ENCODE peak calls at places on chromosome 4, in seven cellular contexts. F, X, W, T, G, Z and E are unnamed samples.

GRCh38 chr4:107009196-107009595 is 26.9 kb downstream of the DKK2 start:
- DNase-seq in X (no peak), F (no peak), W (no peak), G (no peak), T (no peak), Z (no peak), E (no peak)

GRCh38 chr4:156475322-156475721 is 496.3 kb downstream of the PDGFC start:
- DNase-seq in W (no peak), Z (peak), X (peak), F (no peak), G (peak), T (no peak), E (peak)

GRCh38 chr4:104494822-104495559 is at the start of gene CXXC4:
- DNase-seq in X (peak), G (peak), F (peak), W (peak), T (peak), Z (peak), E (peak)

GRCh38 chr4:7411896-7412585 is 22.7 kb downstream of the PSAPL1 start:
- DNase-seq in W (no peak), X (no peak), Z (no peak), T (no peak), F (no peak), G (no peak), E (no peak)

GRCh38 chr4:149555146-149555545 is 260.5 kb downstream of the IQCM start:
- DNase-seq in Z (no peak), G (no peak), T (no peak), X (no peak), W (no peak), F (no peak), E (no peak)

GRCh38 chr4:165906272-165906671 is 33.2 kb downstream of the TLL1 start:
- DNase-seq in F (no peak), X (no peak), W (no peak), Z (no peak), G (no peak), T (no peak), E (no peak)

GRCh38 chr4:105509714-105510113 is 35.9 kb upstream of the PPA2 start:
- DNase-seq in Z (no peak), X (no peak), W (no peak), G (no peak), F (no peak), T (no peak), E (no peak)

GRCh38 chr4:76607846-76608245 is 172.8 kb downstream of the SHROOM3 start:
- DNase-seq in G (no peak), X (no peak), W (no peak), F (no peak), T (no peak), Z (no peak), E (no peak)

GRCh38 chr4:76803522-76803921 is 94.4 kb downstream of the SOWAHB start:
- DNase-seq in Z (peak), X (peak), T (no peak), W (no peak), F (no peak), G (peak), E (peak)

GRCh38 chr4:26466871-26467270 is 23.4 kb downstream of the CCKAR start:
- DNase-seq in X (no peak), T (no peak), W (no peak), Z (no peak), F (no peak), G (no peak), E (no peak)

GRCh38 chr4:124334119-124334518 is 378.4 kb downstream of the ANKRD50 start:
- DNase-seq in X (peak), T (peak), Z (peak), W (no peak), F (peak), G (peak), E (peak)

GRCh38 chr4:101271516-101271915 is 75.8 kb downstream of the PPP3CA start:
- DNase-seq in F (no peak), T (no peak), G (no peak), W (no peak), X (peak), Z (peak), E (peak)

GRCh38 chr4:174284181-174284886 is 623 bp downstream of the CEP44 start:
- DNase-seq in W (no peak), F (no peak), X (peak), G (peak), T (no peak), Z (peak), E (peak)

GRCh38 chr4:92618968-92619367 is 315.2 kb downstream of the GRID2 start:
- DNase-seq in F (no peak), G (no peak), Z (no peak), T (no peak), W (no peak), X (peak), E (peak)

GRCh38 chr4:147749811-147750321 is 18.0 kb downstream of the ARHGAP10 start:
- DNase-seq in G (no peak), W (no peak), T (no peak), F (no peak), Z (no peak), X (no peak), E (no peak)

GRCh38 chr4:77601614-77602187 is 3.9 kb upstream of the CXCL13 start:
- DNase-seq in F (no peak), Z (no peak), G (no peak), W (no peak), X (no peak), T (no peak), E (no peak)

GRCh38 chr4:113618205-113618604 is 143.3 kb downstream of the CAMK2D start:
- DNase-seq in Z (no peak), W (no peak), G (no peak), X (no peak), F (no peak), T (no peak), E (no peak)

GRCh38 chr4:15695240-15695699 is 7.6 kb upstream of the BST1 start:
- DNase-seq in F (peak), W (peak), G (peak), T (no peak), X (peak), Z (peak), E (peak)

GRCh38 chr4:122012735-122013134 is 60.9 kb upstream of the TRPC3 start:
- DNase-seq in G (no peak), W (no peak), T (no peak), F (no peak), Z (no peak), X (peak), E (peak)

GRCh38 chr4:33054656-33055055 is 2334.5 kb downstream of the PCDH7 start:
- DNase-seq in F (no peak), X (no peak), W (no peak), Z (no peak), G (no peak), T (no peak), E (no peak)

GRCh38 chr4:68347845-68348244 is 2.0 kb downstream of the YTHDC1 start:
- DNase-seq in W (no peak), G (no peak), T (no peak), F (no peak), X (no peak), Z (no peak), E (no peak)

GRCh38 chr4:94798808-94799207 is 41.1 kb downstream of the BMPR1B start:
- DNase-seq in W (no peak), G (no peak), Z (no peak), F (no peak), X (peak), T (no peak), E (no peak)

GRCh38 chr4:114115526-114115925 is 136.1 kb upstream of the ARSJ start:
- DNase-seq in G (no peak), Z (no peak), T (no peak), W (no peak), X (no peak), F (no peak), E (no peak)

GRCh38 chr4:8320386-8320750 is 50.8 kb downstream of the HTRA3 start:
- DNase-seq in W (peak), F (no peak), T (no peak), Z (peak), X (no peak), G (no peak), E (no peak)

GRCh38 chr4:38184404-38184803 is 224.2 kb downstream of the PTTG2 start:
- DNase-seq in X (no peak), Z (peak), T (no peak), W (no peak), G (no peak), F (no peak), E (no peak)

GRCh38 chr4:151887151-151887815 is 126.5 kb upstream of the GATB start:
- DNase-seq in Z (no peak), F (no peak), T (no peak), W (no peak), X (no peak), G (peak), E (no peak)

GRCh38 chr4:76363556-76364290 is 57.2 kb downstream of the STBD1 start:
- DNase-seq in T (no peak), F (no peak), W (no peak), Z (no peak), X (peak), G (peak), E (no peak)

GRCh38 chr4:53476232-53477037 is 99.0 kb downstream of the FIP1L1 start:
- DNase-seq in W (no peak), X (peak), G (peak), T (no peak), Z (peak), F (no peak), E (peak)

GRCh38 chr4:34733185-34733916 is 1511.0 kb downstream of the ARAP2 start:
- DNase-seq in X (no peak), G (no peak), W (no peak), F (no peak), T (no peak), Z (peak), E (no peak)

GRCh38 chr4:40247350-40247749 is 50.5 kb downstream of the RHOH start:
- DNase-seq in F (no peak), W (no peak), X (no peak), T (no peak), G (no peak), Z (no peak), E (no peak)

GRCh38 chr4:76235915-76236314 is 15.6 kb upstream of the FAM47E start:
- DNase-seq in W (no peak), Z (peak), T (no peak), X (no peak), F (no peak), G (peak), E (no peak)

GRCh38 chr4:170247585-170247984 is 157.8 kb upstream of the AADAT start:
- DNase-seq in X (no peak), T (no peak), W (no peak), F (no peak), G (no peak), Z (no peak), E (no peak)

GRCh38 chr4:170248576-170248975 is 158.8 kb upstream of the AADAT start:
- DNase-seq in G (no peak), W (no peak), F (no peak), T (no peak), Z (no peak), X (no peak), E (no peak)

GRCh38 chr4:170242471-170242870 is 152.7 kb upstream of the AADAT start:
- DNase-seq in G (no peak), T (no peak), Z (no peak), W (no peak), F (no peak), X (no peak), E (no peak)

GRCh38 chr4:170243662-170244288 is 154.0 kb upstream of the AADAT start:
- DNase-seq in X (no peak), T (no peak), F (no peak), G (peak), W (no peak), Z (peak), E (no peak)

GRCh38 chr4:170248029-170248428 is 158.3 kb upstream of the AADAT start:
- DNase-seq in F (no peak), W (no peak), T (no peak), Z (no peak), G (no peak), X (no peak), E (no peak)
- H2BK120ac ChIP-seq in F (no peak), W (no peak), T (no peak), Z (no peak), G (no peak), X (no peak), E (no peak)

GRCh38 chr4:83150563-83151330 is 36.2 kb upstream of the PLAC8 start:
- DNase-seq in F (no peak), W (no peak), Z (no peak), G (no peak), X (no peak), T (no peak), E (no peak)
- H3K4me2 ChIP-seq in F (no peak), W (no peak), Z (no peak), G (no peak), X (no peak), T (no peak), E (no peak)

DNA sequence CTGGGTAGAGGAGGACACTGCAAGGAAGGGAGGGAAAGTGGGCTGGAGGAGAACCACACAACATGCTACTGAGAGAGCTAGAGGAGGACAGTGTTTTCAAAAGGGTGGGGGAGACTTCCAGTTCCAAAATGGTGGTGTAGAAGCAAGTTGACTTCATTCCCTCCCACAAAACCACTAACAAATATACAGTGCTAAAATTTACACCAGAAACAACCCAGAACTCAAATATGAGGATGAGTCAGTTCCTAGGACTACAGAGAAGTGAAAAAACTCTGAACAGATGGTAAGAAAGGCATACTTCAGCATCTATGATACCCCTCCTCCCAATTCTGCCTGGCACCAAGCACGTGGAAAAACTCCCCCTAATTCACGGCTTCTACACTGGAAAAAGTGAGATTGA is 9.8 kb downstream of the AADAT start:
- DNase-seq in Z (no peak), X (peak), T (no peak), F (no peak), W (no peak), G (no peak), E (no peak)
- H3K4ac ChIP-seq in Z (no peak), X (no peak), T (no peak), F (no peak), W (no peak), G (no peak), E (no peak)

GRCh38 chr4:3530051-3530450 is 2.2 kb downstream of the LRPAP1 start:
- DNase-seq in W (no peak), Z (no peak), F (no peak), G (no peak), X (no peak), T (no peak), E (no peak)

GRCh38 chr4:3529363-3529762 is 2.9 kb downstream of the LRPAP1 start:
- DNase-seq in F (no peak), X (no peak), T (no peak), Z (no peak), W (peak), G (peak), E (peak)

GRCh38 chr4:3526456-3526855 is 5.8 kb downstream of the LRPAP1 start:
- DNase-seq in T (no peak), G (no peak), W (no peak), Z (no peak), F (no peak), X (no peak), E (no peak)

GRCh38 chr4:3527101-3527913 is 4.9 kb downstream of the LRPAP1 start:
- DNase-seq in Z (no peak), T (no peak), W (peak), G (no peak), X (no peak), F (no peak), E (no peak)

DNA sequence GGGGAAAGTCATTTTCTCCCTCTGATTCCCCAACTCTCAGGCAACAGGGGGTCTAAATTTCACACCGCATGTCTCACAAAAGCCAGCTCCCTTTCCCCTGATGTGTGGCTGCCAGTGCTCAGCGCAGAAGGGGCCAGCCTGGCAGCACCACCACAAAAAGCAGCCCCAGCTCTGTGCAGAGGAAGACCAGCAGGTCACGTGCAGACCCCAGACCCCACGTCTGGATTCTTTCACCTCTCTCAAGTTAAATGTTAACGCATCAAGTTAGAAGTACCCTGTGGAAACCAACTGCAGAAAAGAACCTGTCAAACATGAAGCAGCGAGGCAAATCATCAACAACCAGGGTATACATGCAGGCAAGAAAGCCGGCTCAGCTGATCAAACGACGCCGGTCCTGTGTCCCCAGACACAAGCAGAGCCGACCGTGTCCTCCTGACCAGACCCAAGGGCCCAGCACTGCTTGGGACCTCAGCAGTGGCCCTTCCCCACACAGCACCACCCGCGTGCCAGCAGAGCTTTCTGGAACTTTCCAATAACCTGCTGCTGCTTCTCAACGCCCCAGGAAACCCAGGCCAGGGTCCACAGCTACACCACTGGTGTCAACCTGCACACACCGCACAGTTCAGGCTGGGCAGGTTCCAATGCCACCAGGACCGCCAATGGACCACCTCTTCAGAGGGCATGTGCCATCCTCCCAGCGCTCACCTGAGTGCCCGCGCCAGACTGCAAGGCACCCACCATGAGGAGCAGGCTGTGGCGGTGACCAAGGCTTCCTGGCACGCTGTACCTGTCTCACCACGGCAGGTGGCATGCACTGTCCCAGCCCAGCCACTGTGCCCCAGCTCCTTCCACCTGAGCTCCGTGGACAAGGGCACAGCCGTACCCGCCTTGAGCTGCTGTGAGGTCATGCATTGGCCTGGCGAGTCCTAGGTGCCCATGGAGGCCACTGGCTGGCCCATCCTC is 4.0 kb downstream of the LRPAP1 start:
- DNase-seq in W (no peak), G (no peak), X (no peak), Z (no peak), F (no peak), T (no peak), E (no peak)
- H2BK120ac ChIP-seq in W (no peak), G (no peak), X (no peak), Z (no peak), F (no peak), T (no peak), E (no peak)

GRCh38 chr4:48654015-48654664 is 125.9 kb downstream of the FRYL start:
- DNase-seq in G (no peak), X (peak), Z (no peak), T (no peak), W (no peak), F (no peak), E (peak)
- H3K4me2 ChIP-seq in G (no peak), X (peak), Z (no peak), T (no peak), W (no peak), F (no peak), E (no peak)

GRCh38 chr4:153290134-153290533 is 54.4 kb upstream of the MND1 start:
- DNase-seq in W (no peak), T (no peak), F (no peak), Z (no peak), G (no peak), X (no peak), E (no peak)

GRCh38 chr4:153293675-153294057 is 50.8 kb upstream of the MND1 start:
- DNase-seq in W (no peak), T (no peak), X (no peak), F (no peak), Z (no peak), G (no peak), E (no peak)

GRCh38 chr4:153292897-153293674 is 51.4 kb upstream of the MND1 start:
- DNase-seq in T (no peak), G (no peak), W (no peak), X (no peak), F (no peak), Z (no peak), E (no peak)

GRCh38 chr4:153294631-153295030 is 49.9 kb upstream of the MND1 start:
- DNase-seq in W (no peak), G (peak), T (no peak), F (no peak), Z (no peak), X (peak), E (no peak)

GRCh38 chr4:153291562-153291961 is 52.9 kb upstream of the MND1 start:
- DNase-seq in T (no peak), Z (no peak), F (no peak), X (no peak), G (no peak), W (no peak), E (no peak)
- H3K4ac ChIP-seq in T (no peak), Z (no peak), F (no peak), X (no peak), G (no peak), W (no peak), E (no peak)

GRCh38 chr4:186105721-186106335 is 1.3 kb downstream of the FAM149A start:
- DNase-seq in F (no peak), W (no peak), Z (peak), X (no peak), G (peak), T (no peak), E (peak)
- H2BK120ac ChIP-seq in F (no peak), W (no peak), Z (no peak), X (no peak), G (no peak), T (no peak), E (no peak)